ENCODE peak calls at places on chromosomes 1 and 21, in nine cellular contexts. Q is A549, T is HepG2, R is endothelial cell of umbilical vein, E is H1, V is SK-N-SH, B is K562, L is WTC11, N is HCT116. I is an unnamed sample.

GRCh38 chr21:40923361-40923760 is 76.4 kb upstream of the DSCAM start:
- DNase-seq in T (no peak), B (no peak), R (no peak), N (no peak), E (no peak), V (no peak), Q (no peak), L (no peak), I (no peak)

GRCh38 chr1:117176579-117176978 is 34.1 kb downstream of the VTCN1 start:
- DNase-seq in R (no peak), Q (no peak), N (no peak), V (no peak), L (no peak), T (no peak), B (no peak), E (no peak), I (no peak)

GRCh38 chr21:28737671-28738279 is 254.9 kb downstream of the LTN1 start:
- DNase-seq in B (peak; percentile 3), V (no peak), R (peak; percentile 39), N (no peak), L (no peak), Q (no peak), T (peak; percentile 20), E (no peak), I (no peak)

GRCh38 chr1:84585803-84586202 is 11.6 kb upstream of the CTBS start:
- DNase-seq in L (no peak), T (no peak), E (no peak), V (no peak), Q (no peak), R (no peak), B (no peak), N (no peak), I (no peak)

GRCh38 chr1:200510228-200510623 is 100.4 kb upstream of the ZNF281 start:
- DNase-seq in B (peak; percentile 88), L (peak; percentile 84), R (peak; percentile 79), V (peak; percentile 79), Q (peak; percentile 86), T (peak; percentile 78), E (no peak), N (peak; percentile 72), I (peak; percentile 85)

GRCh38 chr1:3671371-3672180 is 19.3 kb downstream of the TP73 start:
- DNase-seq in E (no peak), L (peak; percentile 15), R (no peak), N (no peak), B (peak; percentile 37), Q (no peak), V (no peak), T (no peak), I (no peak)

GRCh38 chr1:87404306-87404705 is 75.6 kb downstream of the LMO4 start:
- DNase-seq in L (no peak), R (no peak), Q (no peak), N (no peak), V (no peak), T (no peak), B (no peak), E (no peak), I (no peak)

GRCh38 chr1:77687519-77687906 is 5.1 kb upstream of the ZZZ3 start:
- DNase-seq in T (peak; percentile 41), R (no peak), E (peak; percentile 51), B (no peak), L (peak; percentile 85), V (no peak), Q (peak; percentile 41), N (peak; percentile 13), I (no peak)

GRCh38 chr1:116409751-116410182 is 36.7 kb downstream of the ATP1A1 start:
- DNase-seq in N (no peak), E (no peak), T (no peak), L (no peak), B (peak; percentile 77), R (no peak), V (no peak), Q (no peak), I (no peak)

GRCh38 chr1:27789511-27790154 is 16.6 kb downstream of the STX12 start:
- DNase-seq in L (no peak), E (no peak), Q (no peak), V (no peak), B (peak; percentile 44), T (no peak), R (peak; percentile 92), N (no peak), I (peak; percentile 51)

GRCh38 chr21:34166468-34166867 is 93.1 kb downstream of the MRPS6 start:
- DNase-seq in V (no peak), N (no peak), Q (peak; percentile 4), E (no peak), R (no peak), L (no peak), T (no peak), B (peak; percentile 27), I (peak; percentile 15)

GRCh38 chr1:53090227-53091147 is 28.5 kb downstream of the PODN start:
- DNase-seq in N (no peak), Q (no peak), V (no peak), B (peak; percentile 56), R (no peak), T (no peak), E (no peak), L (no peak), I (peak; percentile 43)

DNA sequence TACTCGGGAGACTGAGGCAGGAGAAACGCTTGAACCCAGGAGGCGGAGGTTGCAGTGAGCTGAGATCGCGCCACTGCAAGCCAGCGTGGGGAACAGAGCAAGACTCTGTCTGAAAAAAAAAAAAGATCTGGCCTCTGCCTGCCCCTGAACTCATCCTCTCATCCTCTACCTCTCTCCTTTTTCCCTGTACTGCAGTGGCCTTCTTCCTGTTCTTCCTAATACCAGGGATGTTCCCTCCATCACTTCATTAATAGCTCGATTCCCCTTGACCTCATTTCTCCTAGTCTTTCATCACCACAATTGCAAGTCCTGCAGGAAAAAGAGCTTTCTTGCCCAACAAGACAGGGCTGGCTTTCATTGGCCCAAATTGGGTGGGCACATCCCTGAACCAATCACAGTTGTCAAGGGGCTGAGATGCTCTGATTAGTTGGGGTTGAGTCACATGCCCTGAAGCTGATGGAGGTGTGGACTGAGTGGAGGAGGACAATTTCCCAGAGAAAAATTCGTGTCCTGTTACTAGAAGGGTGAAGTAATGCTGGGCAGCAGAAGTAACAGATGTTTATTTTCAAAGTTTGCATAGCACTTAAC is 86.8 kb upstream of the PUM1 start:
- DNase-seq in B (peak; percentile 48), Q (peak; percentile 68), E (no peak), R (peak; percentile 14), T (peak; percentile 39), V (no peak), L (no peak), N (no peak), I (peak; percentile 77)
- TF ChIP-seq MAX in B (no peak), Q (no peak), E (peak; percentile 22), R (no peak), T (no peak), V (no peak), L (no peak), N (no peak), I (peak; percentile 65)

GRCh38 chr1:162633327-162633762 is 1.1 kb downstream of the DDR2 start:
- DNase-seq in N (no peak), E (no peak), B (no peak), L (no peak), R (peak; percentile 75), T (no peak), V (no peak), Q (no peak), I (no peak)
- TF ChIP-seq CTCF in N (no peak), E (no peak), B (no peak), L (no peak), R (peak; percentile 36), T (no peak), V (peak; percentile 46), Q (no peak), I (no peak)

GRCh38 chr1:55213029-55213884 is 1.9 kb downstream of the USP24 start:
- DNase-seq in B (peak; percentile 63), E (no peak), N (no peak), V (no peak), R (no peak), L (no peak), T (no peak), Q (no peak), I (peak; percentile 46)

GRCh38 chr1:55212349-55213028 is 2.7 kb downstream of the USP24 start:
- DNase-seq in T (no peak), B (no peak), R (no peak), Q (no peak), N (no peak), L (no peak), V (no peak), E (no peak), I (peak; percentile 37)

GRCh38 chr1:55214903-55215193 is 316 bp downstream of the USP24 start:
- DNase-seq in B (peak; percentile 50), R (peak; percentile 49), L (peak; percentile 48), V (peak; percentile 85), T (no peak), Q (peak; percentile 40), E (no peak), N (no peak), I (peak; percentile 57)

GRCh38 chr1:55214214-55214902 is 806 bp downstream of the USP24 start:
- DNase-seq in T (peak; percentile 31), Q (peak; percentile 19), R (peak; percentile 9), N (no peak), L (peak; percentile 70), V (peak; percentile 82), E (no peak), B (peak; percentile 84), I (peak; percentile 75)

DNA sequence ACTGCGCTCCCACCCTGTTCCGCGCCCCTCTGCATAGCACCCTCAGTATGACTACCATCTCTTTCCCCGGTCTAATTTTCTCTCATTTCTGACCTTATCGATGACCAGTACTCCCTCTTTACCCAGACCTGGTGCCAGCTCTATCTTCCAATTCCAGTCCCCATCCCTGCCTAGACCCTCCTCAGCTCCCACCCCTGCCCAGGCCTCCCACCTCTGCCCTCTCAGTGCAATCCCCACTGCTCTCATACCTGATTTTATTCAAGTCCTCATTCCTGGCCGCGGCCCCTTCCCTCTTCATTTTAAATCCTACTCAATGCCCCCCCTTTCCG is 1.3 kb downstream of the USP24 start:
- DNase-seq in V (peak; percentile 47), N (no peak), Q (no peak), T (no peak), L (no peak), B (no peak), R (no peak), E (no peak), I (no peak)
- TF ChIP-seq MAX in V (no peak), N (no peak), Q (no peak), T (no peak), L (no peak), B (no peak), R (no peak), E (no peak), I (no peak)

DNA sequence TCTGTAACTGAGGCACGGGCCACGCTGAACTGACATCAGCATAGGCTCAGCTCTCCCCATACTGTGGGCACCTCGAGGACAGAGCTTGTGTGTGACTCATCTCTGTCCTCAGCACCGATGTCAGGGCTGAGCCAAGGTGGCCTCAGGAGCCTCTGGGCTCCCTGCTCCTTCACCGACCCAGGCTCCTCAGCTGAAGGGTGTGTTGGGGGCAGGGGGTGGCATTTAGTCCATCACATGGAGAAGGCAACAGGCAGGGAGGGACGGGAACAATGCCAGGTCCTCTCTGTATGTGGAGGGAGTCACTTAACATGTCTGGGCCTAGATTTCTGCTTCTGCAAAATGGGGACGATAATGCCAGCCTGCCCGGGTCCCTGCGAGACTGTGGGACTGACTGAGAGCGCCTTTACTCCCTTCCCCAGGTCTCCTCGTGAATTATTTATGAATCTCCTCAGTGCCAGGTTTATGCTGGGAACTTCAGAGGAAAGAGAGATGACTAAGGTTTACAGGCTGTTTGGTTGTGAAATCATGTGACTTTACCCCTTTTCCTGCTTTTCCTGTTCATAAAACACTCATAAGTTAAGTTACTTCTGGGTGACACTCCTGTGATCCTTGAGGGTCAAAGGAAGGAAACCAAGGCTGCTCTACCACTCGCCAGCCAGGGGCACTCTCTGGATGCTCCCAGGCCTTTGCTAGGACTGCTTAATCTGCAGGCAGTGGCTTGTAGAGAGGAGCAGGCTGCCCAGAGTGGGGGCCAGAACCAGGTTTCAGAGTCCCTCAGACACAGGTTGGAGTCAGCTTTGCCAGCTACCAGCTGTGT is 16.2 kb downstream of the TTC39A start:
- DNase-seq in E (no peak), V (no peak), T (no peak), L (no peak), N (no peak), R (peak; percentile 94), Q (peak; percentile 53), B (no peak), I (peak; percentile 52)
- TF ChIP-seq CTCF in E (no peak), V (no peak), T (no peak), L (no peak), N (no peak), R (no peak), Q (no peak), B (no peak), I (no peak)